ENCODE peak calls at places on chromosome 22, in ten cellular contexts. One of them, this sample, is unnamed.

GRCh38 chr22:30488121-30488520 is 16.3 kb upstream of the SEC14L3 start:
- DNase-seq in psoas muscle: no peak
- DNase-seq in uterus: no peak
- DNase-seq in PC-9: no peak
- DNase-seq in body of pancreas: no peak
- DNase-seq in heart left ventricle: no peak
- DNase-seq in CD8-positive, alpha-beta T cell: no peak
- DNase-seq in lower lobe of right lung: no peak
- DNase-seq in OCI-LY7: no peak
- DNase-seq in CD8-positive, alpha-beta memory T cell: no peak
- DNase-seq in this sample: no peak

GRCh38 chr22:41240377-41241132 is at the start of gene CHADL:
- DNase-seq in psoas muscle: no peak
- DNase-seq in uterus: no peak
- DNase-seq in PC-9: no peak
- DNase-seq in body of pancreas: no peak
- DNase-seq in heart left ventricle: peak; percentile 45
- DNase-seq in CD8-positive, alpha-beta T cell: no peak
- DNase-seq in lower lobe of right lung: no peak
- DNase-seq in OCI-LY7: no peak
- DNase-seq in CD8-positive, alpha-beta memory T cell: no peak
- DNase-seq in this sample: peak; percentile 72

GRCh38 chr22:32708835-32709234 is 92.7 kb upstream of the TIMP3 start:
- DNase-seq in psoas muscle: peak; percentile 51
- DNase-seq in uterus: no peak
- DNase-seq in PC-9: no peak
- DNase-seq in body of pancreas: no peak
- DNase-seq in heart left ventricle: peak; percentile 43
- DNase-seq in CD8-positive, alpha-beta T cell: no peak
- DNase-seq in lower lobe of right lung: no peak
- DNase-seq in OCI-LY7: no peak
- DNase-seq in CD8-positive, alpha-beta memory T cell: no peak
- DNase-seq in this sample: peak; percentile 88

GRCh38 chr22:17430298-17430900 is 61.1 kb downstream of the CECR2 start:
- DNase-seq in psoas muscle: no peak
- DNase-seq in uterus: peak; percentile 57
- DNase-seq in PC-9: no peak
- DNase-seq in body of pancreas: no peak
- DNase-seq in heart left ventricle: no peak
- DNase-seq in CD8-positive, alpha-beta T cell: no peak
- DNase-seq in lower lobe of right lung: no peak
- DNase-seq in OCI-LY7: no peak
- DNase-seq in CD8-positive, alpha-beta memory T cell: no peak
- DNase-seq in this sample: no peak

GRCh38 chr22:32574957-32575893 is 100.6 kb downstream of the FBXO7 start:
- DNase-seq in psoas muscle: no peak
- DNase-seq in uterus: no peak
- DNase-seq in PC-9: no peak
- DNase-seq in body of pancreas: no peak
- DNase-seq in heart left ventricle: no peak
- DNase-seq in CD8-positive, alpha-beta T cell: no peak
- DNase-seq in lower lobe of right lung: no peak
- DNase-seq in OCI-LY7: no peak
- DNase-seq in CD8-positive, alpha-beta memory T cell: no peak
- DNase-seq in this sample: no peak

GRCh38 chr22:44247923-44248892 is 64.5 kb downstream of the SHISAL1 start:
- DNase-seq in psoas muscle: no peak
- DNase-seq in uterus: no peak
- DNase-seq in PC-9: no peak
- DNase-seq in body of pancreas: no peak
- DNase-seq in heart left ventricle: no peak
- DNase-seq in CD8-positive, alpha-beta T cell: no peak
- DNase-seq in lower lobe of right lung: no peak
- DNase-seq in OCI-LY7: no peak
- DNase-seq in CD8-positive, alpha-beta memory T cell: no peak
- DNase-seq in this sample: no peak

GRCh38 chr22:17726561-17727243 is 47.6 kb downstream of the BID start:
- DNase-seq in psoas muscle: no peak
- DNase-seq in uterus: no peak
- DNase-seq in PC-9: no peak
- DNase-seq in body of pancreas: no peak
- DNase-seq in heart left ventricle: peak; percentile 67
- DNase-seq in CD8-positive, alpha-beta T cell: no peak
- DNase-seq in lower lobe of right lung: no peak
- DNase-seq in OCI-LY7: no peak
- DNase-seq in CD8-positive, alpha-beta memory T cell: no peak
- DNase-seq in this sample: no peak

GRCh38 chr22:44091021-44091721 is 67.1 kb downstream of the PARVB start:
- DNase-seq in psoas muscle: no peak
- DNase-seq in uterus: no peak
- DNase-seq in PC-9: no peak
- DNase-seq in body of pancreas: no peak
- DNase-seq in heart left ventricle: peak; percentile 4
- DNase-seq in CD8-positive, alpha-beta T cell: no peak
- DNase-seq in lower lobe of right lung: no peak
- DNase-seq in OCI-LY7: peak; percentile 21
- DNase-seq in CD8-positive, alpha-beta memory T cell: no peak
- DNase-seq in this sample: no peak

GRCh38 chr22:40651057-40651456 is 14.5 kb upstream of the MRTFA start:
- DNase-seq in psoas muscle: no peak
- DNase-seq in uterus: no peak
- DNase-seq in PC-9: no peak
- DNase-seq in body of pancreas: no peak
- DNase-seq in heart left ventricle: no peak
- DNase-seq in CD8-positive, alpha-beta T cell: no peak
- DNase-seq in lower lobe of right lung: no peak
- DNase-seq in OCI-LY7: no peak
- DNase-seq in CD8-positive, alpha-beta memory T cell: no peak
- DNase-seq in this sample: no peak

GRCh38 chr22:21940521-21940920 is 12.1 kb downstream of the PPM1F start:
- DNase-seq in psoas muscle: no peak
- DNase-seq in uterus: no peak
- DNase-seq in PC-9: no peak
- DNase-seq in body of pancreas: no peak
- DNase-seq in heart left ventricle: peak; percentile 53
- DNase-seq in CD8-positive, alpha-beta T cell: no peak
- DNase-seq in lower lobe of right lung: no peak
- DNase-seq in OCI-LY7: no peak
- DNase-seq in CD8-positive, alpha-beta memory T cell: no peak
- DNase-seq in this sample: no peak

GRCh38 chr22:31193092-31193491 is 19.0 kb upstream of the LIMK2 start:
- DNase-seq in psoas muscle: no peak
- DNase-seq in uterus: no peak
- DNase-seq in PC-9: no peak
- DNase-seq in body of pancreas: no peak
- DNase-seq in heart left ventricle: no peak
- DNase-seq in CD8-positive, alpha-beta T cell: no peak
- DNase-seq in lower lobe of right lung: no peak
- DNase-seq in OCI-LY7: no peak
- DNase-seq in CD8-positive, alpha-beta memory T cell: no peak
- DNase-seq in this sample: no peak

GRCh38 chr22:24952837-24953293 is 349 bp downstream of the KIAA1671 start:
- DNase-seq in psoas muscle: peak; percentile 47
- DNase-seq in uterus: peak; percentile 45
- DNase-seq in PC-9: peak; percentile 60
- DNase-seq in body of pancreas: peak; percentile 65
- DNase-seq in heart left ventricle: peak; percentile 41
- DNase-seq in CD8-positive, alpha-beta T cell: no peak
- DNase-seq in lower lobe of right lung: peak; percentile 76
- DNase-seq in OCI-LY7: no peak
- DNase-seq in CD8-positive, alpha-beta memory T cell: no peak
- DNase-seq in this sample: peak; percentile 61

GRCh38 chr22:21702094-21702493 is 33.5 kb downstream of the YPEL1 start:
- DNase-seq in psoas muscle: no peak
- DNase-seq in uterus: no peak
- DNase-seq in PC-9: no peak
- DNase-seq in body of pancreas: no peak
- DNase-seq in heart left ventricle: no peak
- DNase-seq in CD8-positive, alpha-beta T cell: no peak
- DNase-seq in lower lobe of right lung: no peak
- DNase-seq in OCI-LY7: no peak
- DNase-seq in CD8-positive, alpha-beta memory T cell: no peak
- DNase-seq in this sample: peak; percentile 26

GRCh38 chr22:37248251-37248650 is 4.2 kb upstream of the RAC2 start:
- DNase-seq in psoas muscle: no peak
- DNase-seq in uterus: no peak
- DNase-seq in PC-9: no peak
- DNase-seq in body of pancreas: no peak
- DNase-seq in heart left ventricle: no peak
- DNase-seq in CD8-positive, alpha-beta T cell: no peak
- DNase-seq in lower lobe of right lung: no peak
- DNase-seq in OCI-LY7: no peak
- DNase-seq in CD8-positive, alpha-beta memory T cell: no peak
- DNase-seq in this sample: peak; percentile 3

GRCh38 chr22:23237201-23237798 is 57.0 kb downstream of the BCR start:
- DNase-seq in psoas muscle: peak; percentile 77
- DNase-seq in uterus: peak; percentile 40
- DNase-seq in PC-9: no peak
- DNase-seq in body of pancreas: peak; percentile 52
- DNase-seq in heart left ventricle: peak; percentile 87
- DNase-seq in CD8-positive, alpha-beta T cell: no peak
- DNase-seq in lower lobe of right lung: no peak
- DNase-seq in OCI-LY7: no peak
- DNase-seq in CD8-positive, alpha-beta memory T cell: no peak
- DNase-seq in this sample: peak; percentile 82

GRCh38 chr22:35347462-35347861 is 33.4 kb upstream of the HMOX1 start:
- DNase-seq in psoas muscle: no peak
- DNase-seq in uterus: no peak
- DNase-seq in PC-9: no peak
- DNase-seq in body of pancreas: no peak
- DNase-seq in heart left ventricle: peak; percentile 23
- DNase-seq in CD8-positive, alpha-beta T cell: no peak
- DNase-seq in lower lobe of right lung: no peak
- DNase-seq in OCI-LY7: no peak
- DNase-seq in CD8-positive, alpha-beta memory T cell: no peak
- DNase-seq in this sample: no peak
- H3K4me1 ChIP-seq in psoas muscle: peaks cover 16% of the 10 kb centered on the region
- H3K4me1 ChIP-seq in uterus: no peaks in the 10 kb centered on the region
- H3K4me1 ChIP-seq in PC-9: peaks cover 12% of the 10 kb centered on the region
- H3K4me1 ChIP-seq in body of pancreas: peaks cover 26% of the 10 kb centered on the region
- H3K4me1 ChIP-seq in heart left ventricle: no peaks in the 10 kb centered on the region
- H3K4me1 ChIP-seq in CD8-positive, alpha-beta T cell: peaks cover 9% of the 10 kb centered on the region
- H3K4me1 ChIP-seq in lower lobe of right lung: peaks cover 29% of the 10 kb centered on the region
- H3K4me1 ChIP-seq in OCI-LY7: peaks cover 58% of the 10 kb centered on the region
- H3K4me1 ChIP-seq in CD8-positive, alpha-beta memory T cell: peaks cover 11% of the 10 kb centered on the region
- H3K4me1 ChIP-seq in this sample: peaks cover 2% of the 10 kb centered on the region

DNA sequence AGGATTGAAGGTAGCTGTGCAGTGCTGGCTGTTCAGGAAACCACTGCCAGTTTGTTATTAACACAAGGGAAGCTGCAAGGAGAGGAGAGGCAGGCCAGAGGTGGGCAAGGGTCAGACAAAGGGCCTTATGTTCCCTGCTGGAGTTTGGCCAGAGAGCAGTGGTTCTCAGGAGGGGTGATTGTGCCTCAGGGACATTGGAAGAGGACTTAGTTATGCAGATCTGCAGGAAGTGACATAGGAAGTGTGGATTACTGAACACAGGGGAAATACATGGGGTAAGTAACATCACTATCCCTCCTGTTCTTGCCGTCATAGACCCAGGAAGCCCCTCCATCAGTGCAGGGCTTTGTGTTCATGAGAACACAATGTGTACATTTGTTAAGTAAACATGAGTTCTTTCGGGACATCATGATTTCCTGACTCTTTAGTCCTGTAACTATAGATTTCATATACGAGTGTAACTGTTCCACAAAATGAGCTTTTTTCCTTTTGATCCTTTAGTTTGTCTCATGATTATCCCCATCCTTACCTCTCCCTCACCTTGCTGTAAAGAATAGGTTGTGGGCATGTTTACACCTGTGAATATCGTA is 5.9 kb downstream of the SRRD start:
- DNase-seq in psoas muscle: no peak
- DNase-seq in uterus: no peak
- DNase-seq in PC-9: no peak
- DNase-seq in body of pancreas: no peak
- DNase-seq in heart left ventricle: no peak
- DNase-seq in CD8-positive, alpha-beta T cell: no peak
- DNase-seq in lower lobe of right lung: no peak
- DNase-seq in OCI-LY7: no peak
- DNase-seq in CD8-positive, alpha-beta memory T cell: no peak
- DNase-seq in this sample: no peak
- H3K27ac ChIP-seq in psoas muscle: no peak overlapping the region
- H3K27ac ChIP-seq in uterus: no peak overlapping the region
- H3K27ac ChIP-seq in PC-9: no peak overlapping the region
- H3K27ac ChIP-seq in body of pancreas: no peak overlapping the region
- H3K27ac ChIP-seq in heart left ventricle: no peak overlapping the region
- H3K27ac ChIP-seq in CD8-positive, alpha-beta T cell: no peak overlapping the region
- H3K27ac ChIP-seq in lower lobe of right lung: no peak overlapping the region
- H3K27ac ChIP-seq in OCI-LY7: no peak overlapping the region
- H3K27ac ChIP-seq in CD8-positive, alpha-beta memory T cell: no peak overlapping the region
- H3K27ac ChIP-seq in this sample: no peak overlapping the region

GRCh38 chr22:25969901-25970300 is 199.4 kb upstream of the SEZ6L start:
- DNase-seq in psoas muscle: no peak
- DNase-seq in uterus: no peak
- DNase-seq in PC-9: no peak
- DNase-seq in body of pancreas: no peak
- DNase-seq in heart left ventricle: no peak
- DNase-seq in CD8-positive, alpha-beta T cell: no peak
- DNase-seq in lower lobe of right lung: no peak
- DNase-seq in OCI-LY7: no peak
- DNase-seq in CD8-positive, alpha-beta memory T cell: no peak
- DNase-seq in this sample: no peak
- H3K4me1 ChIP-seq in psoas muscle: no peaks in the 10 kb centered on the region
- H3K4me1 ChIP-seq in uterus: no peaks in the 10 kb centered on the region
- H3K4me1 ChIP-seq in PC-9: no peaks in the 10 kb centered on the region
- H3K4me1 ChIP-seq in body of pancreas: no peaks in the 10 kb centered on the region
- H3K4me1 ChIP-seq in heart left ventricle: no peaks in the 10 kb centered on the region
- H3K4me1 ChIP-seq in CD8-positive, alpha-beta T cell: peaks cover 14% of the 10 kb centered on the region
- H3K4me1 ChIP-seq in lower lobe of right lung: no peaks in the 10 kb centered on the region
- H3K4me1 ChIP-seq in OCI-LY7: no peaks in the 10 kb centered on the region
- H3K4me1 ChIP-seq in CD8-positive, alpha-beta memory T cell: no peaks in the 10 kb centered on the region
- H3K4me1 ChIP-seq in this sample: no peaks in the 10 kb centered on the region

GRCh38 chr22:42343551-42344081 is 73.2 kb upstream of the TCF20 start:
- DNase-seq in psoas muscle: no peak
- DNase-seq in uterus: no peak
- DNase-seq in PC-9: peak; percentile 23
- DNase-seq in body of pancreas: no peak
- DNase-seq in heart left ventricle: no peak
- DNase-seq in CD8-positive, alpha-beta T cell: no peak
- DNase-seq in lower lobe of right lung: no peak
- DNase-seq in OCI-LY7: no peak
- DNase-seq in CD8-positive, alpha-beta memory T cell: no peak
- DNase-seq in this sample: peak; percentile 57
- H3K27ac ChIP-seq in psoas muscle: no peak overlapping the region
- H3K27ac ChIP-seq in uterus: peak overlapping the region; percentile 49
- H3K27ac ChIP-seq in PC-9: no peak overlapping the region
- H3K27ac ChIP-seq in body of pancreas: no peak overlapping the region
- H3K27ac ChIP-seq in heart left ventricle: peak overlapping the region; percentile 46
- H3K27ac ChIP-seq in CD8-positive, alpha-beta T cell: no peak overlapping the region
- H3K27ac ChIP-seq in lower lobe of right lung: no peak overlapping the region
- H3K27ac ChIP-seq in OCI-LY7: no peak overlapping the region
- H3K27ac ChIP-seq in CD8-positive, alpha-beta memory T cell: no peak overlapping the region
- H3K27ac ChIP-seq in this sample: no peak overlapping the region